ENCODE peak calls at places on chromosomes 11 and 22, in four cellular contexts. One of them, this sample, is unnamed.

GRCh38 chr11:119651802-119652584 is 77.0 kb downstream of the NECTIN1 start:
- DNase-seq in stimulated activated CD4-positive, alpha-beta T cell treated with anti-CD3 and anti-CD28 coated beads, Interleukin-15, amount 100 ng/mL, for 24 hours: no peak
- DNase-seq in NCI-H1930: no peak
- DNase-seq in activated naive CD4-positive, alpha-beta T cell treated with anti-CD3 and anti-CD28 coated beads, Interleukin-2, amount 50 U/mL, for 16 hours: no peak
- DNase-seq in this sample: no peak

GRCh38 chr11:105054723-105055492 is 9.8 kb upstream of the CARD16 start:
- DNase-seq in stimulated activated CD4-positive, alpha-beta T cell treated with anti-CD3 and anti-CD28 coated beads, Interleukin-15, amount 100 ng/mL, for 24 hours: no peak
- DNase-seq in NCI-H1930: no peak
- DNase-seq in activated naive CD4-positive, alpha-beta T cell treated with anti-CD3 and anti-CD28 coated beads, Interleukin-2, amount 50 U/mL, for 16 hours: no peak
- DNase-seq in this sample: no peak

GRCh38 chr11:67059671-67060070 is 3.0 kb downstream of the RHOD start:
- DNase-seq in stimulated activated CD4-positive, alpha-beta T cell treated with anti-CD3 and anti-CD28 coated beads, Interleukin-15, amount 100 ng/mL, for 24 hours: no peak
- DNase-seq in NCI-H1930: no peak
- DNase-seq in activated naive CD4-positive, alpha-beta T cell treated with anti-CD3 and anti-CD28 coated beads, Interleukin-2, amount 50 U/mL, for 16 hours: no peak
- DNase-seq in this sample: no peak

GRCh38 chr11:47220401-47220821 is 5.6 kb downstream of the DDB2 start:
- DNase-seq in stimulated activated CD4-positive, alpha-beta T cell treated with anti-CD3 and anti-CD28 coated beads, Interleukin-15, amount 100 ng/mL, for 24 hours: no peak
- DNase-seq in NCI-H1930: no peak
- DNase-seq in activated naive CD4-positive, alpha-beta T cell treated with anti-CD3 and anti-CD28 coated beads, Interleukin-2, amount 50 U/mL, for 16 hours: no peak
- DNase-seq in this sample: no peak

GRCh38 chr22:19974233-19974861 is 32.7 kb upstream of the TXNRD2 start:
- DNase-seq in stimulated activated CD4-positive, alpha-beta T cell treated with anti-CD3 and anti-CD28 coated beads, Interleukin-15, amount 100 ng/mL, for 24 hours: peak
- DNase-seq in NCI-H1930: peak
- DNase-seq in activated naive CD4-positive, alpha-beta T cell treated with anti-CD3 and anti-CD28 coated beads, Interleukin-2, amount 50 U/mL, for 16 hours: no peak
- DNase-seq in this sample: peak

GRCh38 chr22:29938285-29938693 is 55.3 kb downstream of the MTMR3 start:
- DNase-seq in stimulated activated CD4-positive, alpha-beta T cell treated with anti-CD3 and anti-CD28 coated beads, Interleukin-15, amount 100 ng/mL, for 24 hours: peak
- DNase-seq in NCI-H1930: no peak
- DNase-seq in activated naive CD4-positive, alpha-beta T cell treated with anti-CD3 and anti-CD28 coated beads, Interleukin-2, amount 50 U/mL, for 16 hours: no peak
- DNase-seq in this sample: no peak

GRCh38 chr11:113373981-113374560 is 13.5 kb upstream of the ANKK1 start:
- DNase-seq in stimulated activated CD4-positive, alpha-beta T cell treated with anti-CD3 and anti-CD28 coated beads, Interleukin-15, amount 100 ng/mL, for 24 hours: no peak
- DNase-seq in NCI-H1930: no peak
- DNase-seq in activated naive CD4-positive, alpha-beta T cell treated with anti-CD3 and anti-CD28 coated beads, Interleukin-2, amount 50 U/mL, for 16 hours: no peak
- DNase-seq in this sample: no peak

GRCh38 chr11:45857834-45858492 is 10.7 kb downstream of the CRY2 start:
- DNase-seq in stimulated activated CD4-positive, alpha-beta T cell treated with anti-CD3 and anti-CD28 coated beads, Interleukin-15, amount 100 ng/mL, for 24 hours: no peak
- DNase-seq in NCI-H1930: no peak
- DNase-seq in activated naive CD4-positive, alpha-beta T cell treated with anti-CD3 and anti-CD28 coated beads, Interleukin-2, amount 50 U/mL, for 16 hours: no peak
- DNase-seq in this sample: no peak

GRCh38 chr11:66006891-66007176 is 4.5 kb downstream of the BANF1 start:
- DNase-seq in stimulated activated CD4-positive, alpha-beta T cell treated with anti-CD3 and anti-CD28 coated beads, Interleukin-15, amount 100 ng/mL, for 24 hours: no peak
- DNase-seq in NCI-H1930: no peak
- DNase-seq in activated naive CD4-positive, alpha-beta T cell treated with anti-CD3 and anti-CD28 coated beads, Interleukin-2, amount 50 U/mL, for 16 hours: no peak
- DNase-seq in this sample: no peak

This sample was measured in Calu3.